ENCODE peak calls at places on chromosomes 7 and 10, in four cellular contexts. One of them, this sample, is unnamed.

GRCh38 chr7:41503438-41503837 is 199.5 kb downstream of the INHBA start:
- DNase-seq in SK-N-SH: no peak
- DNase-seq in WTC11: no peak
- DNase-seq in HepG2: no peak
- DNase-seq in this sample: no peak

GRCh38 chr10:94850766-94851165 is 87.7 kb upstream of the CYP2C9 start:
- DNase-seq in SK-N-SH: no peak
- DNase-seq in WTC11: no peak
- DNase-seq in HepG2: no peak
- DNase-seq in this sample: no peak

GRCh38 chr7:93622036-93622714 is 47.7 kb upstream of the CALCR start:
- DNase-seq in SK-N-SH: peak
- DNase-seq in WTC11: peak
- DNase-seq in HepG2: peak
- DNase-seq in this sample: peak

GRCh38 chr10:132865851-132866600 is 76.3 kb downstream of the CFAP46 start:
- DNase-seq in SK-N-SH: no peak
- DNase-seq in WTC11: peak
- DNase-seq in HepG2: no peak
- DNase-seq in this sample: no peak

GRCh38 chr10:132897516-132898381 is 44.6 kb downstream of the CFAP46 start:
- DNase-seq in SK-N-SH: peak
- DNase-seq in WTC11: peak
- DNase-seq in HepG2: no peak
- DNase-seq in this sample: no peak

GRCh38 chr7:155214328-155214986 is 83.2 kb upstream of the INSIG1 start:
- DNase-seq in SK-N-SH: no peak
- DNase-seq in WTC11: no peak
- DNase-seq in HepG2: no peak
- DNase-seq in this sample: no peak

GRCh38 chr10:63671317-63671937 is 150.2 kb downstream of the REEP3 start:
- DNase-seq in SK-N-SH: peak
- DNase-seq in WTC11: no peak
- DNase-seq in HepG2: no peak
- DNase-seq in this sample: no peak

GRCh38 chr10:65325913-65326312 is 1599.9 kb upstream of the LRRTM3 start:
- DNase-seq in SK-N-SH: no peak
- DNase-seq in WTC11: peak
- DNase-seq in HepG2: no peak
- DNase-seq in this sample: no peak

GRCh38 chr10:77313066-77313750 is 324.4 kb downstream of the KCNMA1 start:
- DNase-seq in SK-N-SH: no peak
- DNase-seq in WTC11: no peak
- DNase-seq in HepG2: no peak
- DNase-seq in this sample: no peak

GRCh38 chr10:5944389-5945202 is 32.7 kb downstream of the IL15RA start:
- DNase-seq in SK-N-SH: no peak
- DNase-seq in WTC11: no peak
- DNase-seq in HepG2: no peak
- DNase-seq in this sample: no peak

GRCh38 chr7:141359740-141360413 is 191.3 kb upstream of the AGK start:
- DNase-seq in SK-N-SH: no peak
- DNase-seq in WTC11: no peak
- DNase-seq in HepG2: no peak
- DNase-seq in this sample: no peak

GRCh38 chr7:74289660-74290589 is 718 bp downstream of the CLIP2 start:
- DNase-seq in SK-N-SH: peak
- DNase-seq in WTC11: no peak
- DNase-seq in HepG2: no peak
- DNase-seq in this sample: peak

GRCh38 chr10:83555264-83555663 is 584.0 kb upstream of the GHITM start:
- DNase-seq in SK-N-SH: no peak
- DNase-seq in WTC11: no peak
- DNase-seq in HepG2: no peak
- DNase-seq in this sample: no peak

GRCh38 chr10:63415635-63416244 is 50.0 kb downstream of the JMJD1C start:
- DNase-seq in SK-N-SH: no peak
- DNase-seq in WTC11: no peak
- DNase-seq in HepG2: no peak
- DNase-seq in this sample: no peak

GRCh38 chr10:110016037-110016436 is 8.3 kb downstream of the ADD3 start:
- DNase-seq in SK-N-SH: peak
- DNase-seq in WTC11: no peak
- DNase-seq in HepG2: peak
- DNase-seq in this sample: no peak

GRCh38 chr10:17835688-17836087 is 26.5 kb downstream of the MRC1 start:
- DNase-seq in SK-N-SH: no peak
- DNase-seq in WTC11: no peak
- DNase-seq in HepG2: no peak
- DNase-seq in this sample: no peak

GRCh38 chr10:46550076-46550790 is 6.2 kb downstream of the GPRIN2 start:
- DNase-seq in SK-N-SH: peak
- DNase-seq in WTC11: peak
- DNase-seq in HepG2: no peak
- DNase-seq in this sample: no peak

GRCh38 chr7:129188372-129188891 is at the start of gene SMO:
- DNase-seq in SK-N-SH: peak
- DNase-seq in WTC11: peak
- DNase-seq in HepG2: peak
- DNase-seq in this sample: no peak

GRCh38 chr10:99372546-99373271 is 43.6 kb downstream of the CNNM1 start:
- DNase-seq in SK-N-SH: no peak
- DNase-seq in WTC11: no peak
- DNase-seq in HepG2: peak
- DNase-seq in this sample: no peak

GRCh38 chr10:99369551-99369950 is 40.4 kb downstream of the CNNM1 start:
- DNase-seq in SK-N-SH: no peak
- DNase-seq in WTC11: no peak
- DNase-seq in HepG2: no peak
- DNase-seq in this sample: no peak

GRCh38 chr10:99369126-99369525 is 40.0 kb downstream of the CNNM1 start:
- DNase-seq in SK-N-SH: no peak
- DNase-seq in WTC11: no peak
- DNase-seq in HepG2: no peak
- DNase-seq in this sample: no peak

GRCh38 chr10:99368646-99369045 is 39.5 kb downstream of the CNNM1 start:
- DNase-seq in SK-N-SH: no peak
- DNase-seq in WTC11: no peak
- DNase-seq in HepG2: peak
- DNase-seq in this sample: no peak

GRCh38 chr10:99370993-99371392 is 41.8 kb downstream of the CNNM1 start:
- DNase-seq in SK-N-SH: peak
- DNase-seq in WTC11: no peak
- DNase-seq in HepG2: peak
- DNase-seq in this sample: peak
- TF ChIP-seq FOXJ3 in SK-N-SH: no peak
- TF ChIP-seq FOXJ3 in WTC11: no peak
- TF ChIP-seq FOXJ3 in HepG2: no peak
- TF ChIP-seq FOXJ3 in this sample: no peak

DNA sequence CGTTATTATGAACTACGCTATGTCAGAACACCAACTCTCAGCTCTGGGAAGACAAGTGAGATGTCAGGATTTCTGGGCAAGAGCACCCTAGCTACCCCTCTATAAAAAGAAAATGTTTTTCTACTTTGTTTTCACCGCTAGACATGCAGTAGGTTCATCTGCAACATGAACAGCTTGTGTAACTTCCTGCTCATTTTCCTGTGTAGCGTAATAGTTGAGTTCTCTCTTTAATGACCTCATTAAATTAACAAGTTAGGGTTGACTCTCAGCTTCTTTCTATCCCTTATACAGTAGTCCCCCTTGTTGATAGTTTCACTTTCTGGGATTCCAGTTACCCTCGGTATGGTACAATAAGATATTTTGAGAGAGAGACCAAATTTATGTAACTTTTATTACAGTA is 329.4 kb upstream of the ZNF32 start:
- DNase-seq in SK-N-SH: no peak
- DNase-seq in WTC11: no peak
- DNase-seq in HepG2: no peak
- DNase-seq in this sample: no peak
- TF ChIP-seq FOXJ3 in SK-N-SH: no peak
- TF ChIP-seq FOXJ3 in WTC11: no peak
- TF ChIP-seq FOXJ3 in HepG2: no peak
- TF ChIP-seq FOXJ3 in this sample: no peak

GRCh38 chr10:130038019-130038555 is 72.5 kb downstream of the C10orf143 start:
- DNase-seq in SK-N-SH: no peak
- DNase-seq in WTC11: no peak
- DNase-seq in HepG2: no peak
- DNase-seq in this sample: no peak

GRCh38 chr10:130037169-130037661 is 73.1 kb upstream of the EBF3 start:
- DNase-seq in SK-N-SH: no peak
- DNase-seq in WTC11: no peak
- DNase-seq in HepG2: no peak
- DNase-seq in this sample: no peak

GRCh38 chr10:130039141-130039540 is 71.5 kb downstream of the C10orf143 start:
- DNase-seq in SK-N-SH: no peak
- DNase-seq in WTC11: no peak
- DNase-seq in HepG2: no peak
- DNase-seq in this sample: no peak

GRCh38 chr10:130038611-130039109 is 72.0 kb downstream of the C10orf143 start:
- DNase-seq in SK-N-SH: no peak
- DNase-seq in WTC11: no peak
- DNase-seq in HepG2: no peak
- DNase-seq in this sample: no peak

GRCh38 chr10:130036296-130037065 is 72.4 kb upstream of the EBF3 start:
- DNase-seq in SK-N-SH: no peak
- DNase-seq in WTC11: no peak
- DNase-seq in HepG2: no peak
- DNase-seq in this sample: no peak
- TF ChIP-seq FOXJ3 in SK-N-SH: no peak
- TF ChIP-seq FOXJ3 in WTC11: no peak
- TF ChIP-seq FOXJ3 in HepG2: no peak
- TF ChIP-seq FOXJ3 in this sample: no peak

DNA sequence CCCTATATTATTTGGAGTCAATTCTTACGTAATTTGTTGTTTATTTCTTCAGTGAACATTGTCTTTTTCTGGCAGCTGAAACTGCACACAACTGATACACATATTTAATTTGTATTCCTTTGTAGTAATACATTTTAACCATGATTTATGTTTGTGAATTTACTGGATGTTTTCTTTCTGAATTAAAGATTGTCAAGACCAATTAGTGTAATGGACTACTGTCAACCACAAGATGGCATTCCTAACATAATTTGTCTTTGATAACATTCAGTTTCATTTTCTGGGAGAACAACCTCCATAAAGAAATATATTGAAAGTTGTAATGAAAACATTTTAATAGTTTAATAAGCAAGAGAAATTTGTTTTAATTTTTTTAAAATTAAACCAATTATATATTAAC is 10.1 kb downstream of the THNSL1 start:
- DNase-seq in SK-N-SH: no peak
- DNase-seq in WTC11: no peak
- DNase-seq in HepG2: no peak
- DNase-seq in this sample: no peak
- TF ChIP-seq FOXJ3 in SK-N-SH: no peak
- TF ChIP-seq FOXJ3 in WTC11: no peak
- TF ChIP-seq FOXJ3 in HepG2: no peak
- TF ChIP-seq FOXJ3 in this sample: no peak

DNA sequence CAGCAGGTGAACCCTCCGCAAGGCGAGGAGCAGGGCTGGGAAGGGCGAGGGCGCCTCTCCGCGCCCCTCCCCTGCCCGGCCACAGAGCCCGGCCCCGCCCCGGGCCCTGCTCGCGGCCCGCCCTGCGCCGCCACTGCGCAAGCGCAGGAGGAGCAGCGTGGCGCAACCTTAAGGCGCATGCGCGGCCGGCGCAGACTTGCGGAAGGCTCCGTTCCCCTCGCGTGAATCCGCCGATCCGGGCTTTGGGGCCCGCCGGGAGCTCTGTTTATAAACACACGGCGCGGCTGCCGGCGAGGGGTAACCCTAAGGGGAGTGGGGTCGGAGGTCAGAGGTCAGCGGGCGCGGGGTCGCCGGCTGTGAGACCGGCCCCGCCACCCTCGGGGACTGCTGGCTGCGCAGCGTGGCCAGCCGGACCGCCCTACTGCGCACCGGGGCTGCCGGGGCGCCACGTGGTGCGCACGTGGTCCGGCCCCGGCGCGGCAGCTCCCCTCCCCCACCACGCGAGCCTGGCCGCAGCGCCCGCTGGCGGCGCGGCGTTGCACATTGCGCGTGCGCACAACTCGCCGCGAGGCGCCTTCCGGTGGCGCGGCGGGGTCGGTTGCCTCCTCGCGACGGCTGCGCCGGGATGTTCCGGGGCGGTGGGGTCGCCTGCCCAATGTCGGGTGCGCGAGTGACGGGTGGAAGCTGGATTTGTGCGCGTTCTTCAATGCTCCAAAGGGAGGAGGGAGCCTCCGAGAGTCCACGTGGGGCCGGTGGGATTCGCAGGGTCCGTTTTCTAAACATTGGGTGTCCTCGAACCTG is 40.2 kb upstream of the FOXK1 start:
- DNase-seq in SK-N-SH: peak
- DNase-seq in WTC11: peak
- DNase-seq in HepG2: peak
- DNase-seq in this sample: peak
- TF ChIP-seq FOXJ3 in SK-N-SH: peak
- TF ChIP-seq FOXJ3 in WTC11: no peak
- TF ChIP-seq FOXJ3 in HepG2: peak
- TF ChIP-seq FOXJ3 in this sample: no peak